ENCODE peak calls at places on chromosomes 13 and 19, in six cellular contexts. G is bronchial epithelial cell, P is endodermal cell, O is psoas muscle, N is tibial artery, U is Peyer's patch. A is an unnamed sample.

GRCh38 chr19:20470345-20471119 is 95.0 kb downstream of the ZNF737 start:
- DNase-seq in P (no peak), G (no peak), U (no peak), O (no peak), N (no peak), A (no peak)

GRCh38 chr19:52307275-52307674 is 10.3 kb downstream of the ZNF480 start:
- DNase-seq in U (no peak), N (no peak), G (no peak), P (peak; percentile 74), O (no peak), A (peak; percentile 26)

GRCh38 chr19:33674575-33675367 is 53.0 kb downstream of the CHST8 start:
- DNase-seq in G (no peak), N (peak; percentile 7), O (no peak), U (no peak), P (no peak), A (no peak)

GRCh38 chr19:3020321-3020960 is 8.6 kb downstream of the TLE2 start:
- DNase-seq in N (no peak), P (no peak), U (no peak), O (no peak), G (no peak), A (no peak)

GRCh38 chr13:90447735-90448103 is 899.8 kb upstream of the MIR17HG start:
- DNase-seq in G (peak; percentile 85), U (no peak), O (no peak), N (no peak), P (no peak), A (peak; percentile 69)

GRCh38 chr13:102693781-102694180 is 1.1 kb downstream of the METTL21C start:
- DNase-seq in U (no peak), O (no peak), G (peak; percentile 12), N (no peak), P (no peak), A (peak; percentile 60)

GRCh38 chr19:28878862-28879566 is 333.9 kb downstream of the UQCRFS1 start:
- DNase-seq in G (peak; percentile 29), U (peak; percentile 35), O (peak; percentile 52), N (peak; percentile 58), P (peak; percentile 81), A (peak; percentile 75)

GRCh38 chr13:91045351-91046034 is 302.0 kb upstream of the MIR17HG start:
- DNase-seq in P (no peak), N (no peak), U (no peak), G (peak; percentile 28), O (no peak), A (no peak)

GRCh38 chr13:47480121-47480520 is 521.0 kb downstream of the SUCLA2 start:
- DNase-seq in N (no peak), P (no peak), G (peak; percentile 61), O (no peak), U (no peak), A (peak; percentile 96)
- H3K4me3 ChIP-seq in N (no peak overlapping the region), P (no peak overlapping the region), G (no peak overlapping the region), O (no peak overlapping the region), U (no peak overlapping the region), A (no peak overlapping the region)

GRCh38 chr19:53511933-53512374 is 26.0 kb upstream of the ZNF331 start:
- DNase-seq in G (peak; percentile 52), N (peak; percentile 40), U (peak; percentile 35), P (peak; percentile 94), O (peak; percentile 45), A (peak; percentile 54)
- TF ChIP-seq CTCF in G (peak; percentile 57), N (peak; percentile 68), U (no peak), P (peak; percentile 93), O (peak; percentile 49), A (peak; percentile 46)

DNA sequence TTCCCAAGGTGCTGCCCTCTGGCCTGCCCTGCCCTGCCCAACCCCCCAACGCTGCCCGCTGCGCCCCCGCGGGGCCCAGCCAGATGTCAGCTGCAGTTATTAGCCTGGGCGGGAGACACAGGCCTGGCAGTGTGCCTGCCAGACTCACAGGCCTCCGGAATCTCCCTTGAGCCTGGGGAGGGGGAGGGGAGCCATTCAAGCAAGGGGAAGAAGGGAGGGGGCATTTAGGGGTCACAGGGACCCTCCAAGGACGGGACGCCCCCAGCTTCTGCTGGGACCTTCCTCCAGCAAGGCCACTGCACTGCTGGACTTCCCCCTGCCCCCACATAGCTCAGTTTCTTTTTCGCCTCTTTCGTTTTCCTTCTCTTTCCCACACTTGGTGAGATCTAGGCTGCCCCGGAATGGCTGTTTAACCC is 2.6 kb upstream of the JUNB start:
- DNase-seq in P (peak; percentile 77), U (peak; percentile 69), N (peak; percentile 86), O (peak; percentile 85), G (peak; percentile 67), A (peak; percentile 74)
- H3K4me3 ChIP-seq in P (peak overlapping the region; percentile 8), U (peak overlapping the region; percentile 82), N (peak overlapping the region; percentile 96), O (peak overlapping the region; percentile 99), G (peak overlapping the region; percentile 3), A (peak overlapping the region; percentile 8)

GRCh38 chr19:57559008-57559403 is 657 bp downstream of the ZNF550 start:
- DNase-seq in U (peak; percentile 16), O (no peak), N (no peak), G (peak; percentile 8), P (peak; percentile 64), A (peak; percentile 26)

GRCh38 chr19:57563547-57563946 is 3.9 kb upstream of the ZNF550 start:
- DNase-seq in G (no peak), N (no peak), U (no peak), O (no peak), P (no peak), A (no peak)

GRCh38 chr19:57560049-57560491 is 407 bp upstream of the ZNF550 start:
- DNase-seq in N (no peak), G (peak; percentile 43), U (no peak), P (no peak), O (peak; percentile 46), A (peak; percentile 81)

GRCh38 chr19:57559404-57560025 is at the start of gene ZNF550:
- DNase-seq in N (peak; percentile 89), P (peak; percentile 94), G (peak; percentile 80), O (peak; percentile 91), U (peak; percentile 88), A (peak; percentile 85)

GRCh38 chr19:57558525-57558924 is 1.1 kb downstream of the ZNF550 start:
- DNase-seq in P (no peak), N (no peak), U (no peak), O (no peak), G (peak; percentile 8), A (peak; percentile 36)
- TF ChIP-seq CTCF in P (no peak), N (no peak), U (no peak), O (no peak), G (peak; percentile 14), A (peak; percentile 34)

GRCh38 chr19:57687363-57688010 is 5.7 kb downstream of the ZNF551 start:
- DNase-seq in N (no peak), P (no peak), O (no peak), G (no peak), U (no peak), A (no peak)
- H3K4me3 ChIP-seq in N (no peak overlapping the region), P (peak overlapping the region; percentile 65), O (no peak overlapping the region), G (no peak overlapping the region), U (no peak overlapping the region), A (no peak overlapping the region)

GRCh38 chr19:4210166-4210731 is 19.1 kb upstream of the EBI3 start:
- DNase-seq in P (no peak), O (no peak), G (no peak), N (no peak), U (no peak), A (no peak)

GRCh38 chr19:4206818-4207484 is 22.4 kb upstream of the EBI3 start:
- DNase-seq in G (no peak), N (no peak), P (no peak), U (no peak), O (no peak), A (peak; percentile 28)

GRCh38 chr19:4213116-4213515 is 16.2 kb upstream of the EBI3 start:
- DNase-seq in U (no peak), N (no peak), G (no peak), P (no peak), O (no peak), A (no peak)

DNA sequence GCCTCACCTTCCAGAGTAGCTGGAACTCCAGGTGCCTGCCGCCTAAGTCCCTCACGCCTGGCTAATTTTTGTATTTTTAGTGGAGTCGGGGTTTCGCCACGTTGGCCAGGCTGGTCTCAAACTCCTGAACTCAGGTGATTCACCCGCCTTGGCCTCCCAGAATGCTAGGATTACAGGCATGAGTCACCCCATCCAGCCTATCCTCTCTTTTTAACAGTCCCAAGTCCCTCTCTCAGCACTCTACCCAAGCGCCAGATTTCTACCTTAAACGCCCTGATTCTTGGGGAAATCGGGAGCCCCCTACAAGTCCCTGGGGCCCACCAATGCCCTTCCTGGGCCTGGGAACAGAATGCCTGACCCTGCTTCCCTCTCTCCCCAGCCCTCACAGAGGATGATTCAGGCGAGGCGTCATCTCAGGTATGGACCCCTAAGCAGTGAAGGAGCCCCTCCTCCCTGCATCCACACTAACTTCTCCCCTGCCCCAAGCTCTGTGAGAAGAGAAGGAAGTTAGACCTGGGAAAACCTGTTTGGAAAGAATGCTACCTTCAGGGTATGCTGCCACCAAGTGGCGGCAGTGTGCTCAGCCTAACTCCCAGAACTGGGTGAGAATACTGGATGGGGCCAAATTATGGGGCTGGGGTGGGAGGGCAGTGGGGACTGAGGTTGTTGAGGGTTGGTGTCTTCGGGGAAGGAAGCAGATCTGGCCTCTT is 20.8 kb upstream of the EBI3 start:
- DNase-seq in U (no peak), N (no peak), G (peak; percentile 33), P (peak; percentile 78), O (no peak), A (peak; percentile 37)
- TF ChIP-seq CTCF in U (no peak), N (no peak), G (peak; percentile 45), P (peak; percentile 66), O (peak; percentile 13), A (peak; percentile 32)

DNA sequence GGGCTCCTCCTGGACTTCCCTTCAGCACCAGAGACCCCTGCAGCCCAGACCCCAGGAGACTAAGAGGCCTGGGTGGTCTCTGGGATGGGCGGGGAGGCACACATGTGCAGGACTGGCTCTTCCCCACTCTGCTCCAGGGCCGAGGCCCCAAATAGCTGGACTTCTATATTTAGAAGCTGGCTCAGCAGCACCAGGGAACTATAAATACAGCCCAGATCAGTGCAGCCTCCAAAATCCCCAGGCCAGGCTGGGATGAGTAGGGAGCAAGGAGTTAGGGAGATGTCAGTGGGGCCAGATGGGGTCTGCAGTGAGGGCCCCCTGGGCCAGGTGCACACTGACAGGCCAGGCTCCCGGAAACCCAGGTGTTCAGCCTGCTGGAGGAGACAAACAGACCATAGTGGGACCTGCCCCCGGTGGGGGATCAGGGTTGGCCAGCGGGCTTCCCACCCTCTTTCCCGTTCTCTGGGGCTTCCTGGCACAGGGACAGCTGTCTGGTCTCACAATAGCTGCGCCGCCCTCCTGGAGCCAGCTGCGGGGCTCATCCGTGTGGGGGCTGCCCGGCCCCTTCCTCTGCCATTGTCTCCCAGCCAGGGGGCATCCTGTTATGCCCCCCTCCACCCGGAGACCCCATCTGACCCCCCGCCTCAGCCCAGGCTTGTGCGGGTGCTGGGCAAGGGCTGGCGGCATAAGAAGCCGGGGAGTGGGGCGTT is 5.5 kb upstream of the ADGRE5 start:
- DNase-seq in N (peak; percentile 50), O (peak; percentile 35), G (no peak), P (no peak), U (no peak), A (no peak)
- H3K4me3 ChIP-seq in N (no peak overlapping the region), O (peak overlapping the region; percentile 48), G (no peak overlapping the region), P (no peak overlapping the region), U (peak overlapping the region; percentile 12), A (no peak overlapping the region)

A was measured in fibroblast of mammary gland.